ENCODE peak calls at places on chromosomes 3 and 15, in seven cellular contexts. Z is OCI-LY7, W is cardiac muscle cell, B is PC-9, S is Caco-2, Q is mucosa of descending colon, L is left ventricle myocardium inferior. J is an unnamed sample.

GRCh38 chr15:28272587-28272986 is 49.4 kb downstream of the HERC2 start:
- DNase-seq in Z (no peak), W (no peak), B (no peak), S (no peak), Q (no peak), L (no peak), J (no peak)

GRCh38 chr3:135917076-135917475 is 48.5 kb upstream of the PPP2R3A start:
- DNase-seq in Z (no peak), W (no peak), B (no peak), S (no peak), Q (no peak), L (no peak), J (no peak)

GRCh38 chr3:160822931-160823330 is 66.9 kb downstream of the PPM1L start:
- DNase-seq in Z (no peak), W (no peak), B (no peak), S (no peak), Q (no peak), L (no peak), J (no peak)

GRCh38 chr15:52010633-52011595 is 8.1 kb upstream of the MAPK6 start:
- DNase-seq in Z (no peak), W (no peak), B (peak; percentile 64), S (no peak), Q (no peak), L (no peak), J (no peak)

GRCh38 chr15:100216177-100216576 is 125.6 kb downstream of the ADAMTS17 start:
- DNase-seq in Z (no peak), W (no peak), B (no peak), S (no peak), Q (no peak), L (no peak), J (no peak)

GRCh38 chr15:92801774-92802464 is 98.2 kb upstream of the CHD2 start:
- DNase-seq in Z (no peak), W (no peak), B (no peak), S (no peak), Q (no peak), L (peak; percentile 56), J (no peak)

GRCh38 chr3:173699353-173699752 is 301.8 kb downstream of the NLGN1 start:
- DNase-seq in Z (no peak), W (no peak), B (no peak), S (no peak), Q (no peak), L (no peak), J (no peak)

GRCh38 chr3:53258600-53259426 is 3.0 kb upstream of the TKT start:
- DNase-seq in Z (no peak), W (no peak), B (no peak), S (no peak), Q (no peak), L (no peak), J (no peak)

GRCh38 chr3:56019490-56019889 is 448.8 kb downstream of the ERC2 start:
- DNase-seq in Z (no peak), W (no peak), B (no peak), S (no peak), Q (no peak), L (peak; percentile 24), J (no peak)

GRCh38 chr3:13539285-13539625 is 9.7 kb upstream of the FBLN2 start:
- DNase-seq in Z (no peak), W (no peak), B (peak; percentile 69), S (no peak), Q (no peak), L (no peak), J (no peak)

DNA sequence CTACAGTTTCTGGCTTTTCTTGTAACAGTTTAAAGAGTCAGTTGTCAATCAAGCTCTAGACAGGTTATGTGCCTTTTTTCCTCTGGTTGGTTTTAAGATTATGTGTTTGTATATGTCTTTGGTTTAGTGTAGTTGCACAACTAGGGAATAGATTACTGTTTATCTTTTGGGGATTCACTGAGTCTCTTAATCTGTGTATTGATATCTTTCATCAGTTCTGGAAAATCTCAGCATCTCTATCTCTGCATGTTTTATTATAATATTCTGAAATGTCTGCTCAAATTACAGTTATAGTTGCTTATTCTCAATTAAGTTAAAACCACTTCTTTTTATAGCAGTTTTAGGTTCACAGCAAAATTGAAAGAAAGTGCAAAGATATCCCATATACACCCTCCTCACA is 14.3 kb downstream of the DUT start:
- DNase-seq in Z (no peak), W (no peak), B (no peak), S (no peak), Q (no peak), L (no peak), J (no peak)
- H3K9me3 ChIP-seq in Z (no peaks in the 10 kb centered on the region), W (no peaks in the 10 kb centered on the region), B (no peaks in the 10 kb centered on the region), S (no peaks in the 10 kb centered on the region), Q (no peaks in the 10 kb centered on the region), L (no peaks in the 10 kb centered on the region), J (no peaks in the 10 kb centered on the region)

GRCh38 chr15:87496109-87496508 is 760.4 kb downstream of the NTRK3 start:
- DNase-seq in Z (no peak), W (peak; percentile 33), B (no peak), S (no peak), Q (no peak), L (no peak), J (no peak)

GRCh38 chr15:87493803-87494202 is 762.7 kb downstream of the NTRK3 start:
- DNase-seq in Z (no peak), W (no peak), B (no peak), S (no peak), Q (no peak), L (no peak), J (no peak)

GRCh38 chr15:87496795-87497194 is 759.7 kb downstream of the NTRK3 start:
- DNase-seq in Z (no peak), W (no peak), B (no peak), S (no peak), Q (no peak), L (no peak), J (no peak)

GRCh38 chr15:87489902-87490301 is 766.6 kb downstream of the NTRK3 start:
- DNase-seq in Z (no peak), W (no peak), B (no peak), S (no peak), Q (no peak), L (no peak), J (no peak)

DNA sequence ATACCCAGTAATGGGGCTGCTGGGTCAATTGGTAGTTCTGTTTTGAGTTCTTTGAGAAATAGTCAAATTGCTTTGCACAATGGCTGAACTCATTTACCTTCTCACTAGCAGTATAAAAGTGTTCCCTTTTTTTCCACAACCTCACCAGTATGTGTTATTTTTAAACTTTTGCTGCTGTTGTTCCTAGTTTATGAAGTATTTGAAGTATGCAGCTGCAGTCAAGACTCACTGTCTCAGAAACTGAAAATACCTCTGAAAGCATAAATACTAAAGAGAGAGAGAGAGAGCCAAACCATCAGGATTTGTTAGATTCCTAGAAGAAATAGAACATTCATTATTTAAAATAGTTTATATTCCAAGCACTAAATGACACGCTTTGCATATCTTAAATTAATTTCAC is 764.2 kb downstream of the NTRK3 start:
- DNase-seq in Z (no peak), W (no peak), B (no peak), S (no peak), Q (no peak), L (no peak), J (no peak)
- H3K9me3 ChIP-seq in Z (no peaks in the 10 kb centered on the region), W (no peaks in the 10 kb centered on the region), B (no peaks in the 10 kb centered on the region), S (no peaks in the 10 kb centered on the region), Q (peaks cover 12% of the 10 kb centered on the region), L (no peaks in the 10 kb centered on the region), J (no peaks in the 10 kb centered on the region)

DNA sequence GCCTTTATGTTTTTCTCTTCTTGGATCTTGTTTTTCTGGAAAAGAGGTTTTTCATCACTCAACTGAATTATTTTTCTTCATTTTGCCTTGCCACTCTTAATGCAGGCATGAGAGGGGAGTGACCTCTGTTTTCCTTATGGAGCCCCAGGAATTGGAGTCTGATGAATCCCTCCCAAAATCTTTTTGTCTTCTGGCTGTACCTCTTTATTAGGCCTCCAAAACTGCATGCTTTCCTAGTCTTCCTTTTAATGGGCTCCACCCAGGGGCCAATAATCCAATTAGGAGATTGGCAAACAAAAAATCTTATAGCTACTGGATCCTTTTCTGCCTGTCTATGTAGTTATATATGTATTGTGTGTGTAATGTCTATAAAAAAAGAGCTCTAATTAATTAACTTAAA is 192.4 kb upstream of the PEX5L start:
- DNase-seq in Z (peak; percentile 4), W (no peak), B (no peak), S (peak; percentile 4), Q (no peak), L (no peak), J (no peak)
- H3K9me3 ChIP-seq in Z (peaks cover 23% of the 10 kb centered on the region), W (no peaks in the 10 kb centered on the region), B (peaks cover 8% of the 10 kb centered on the region), S (peaks cover 9% of the 10 kb centered on the region), Q (peaks cover 64% of the 10 kb centered on the region), L (peaks cover 67% of the 10 kb centered on the region), J (no peaks in the 10 kb centered on the region)

GRCh38 chr3:177751770-177752169 is 554.5 kb upstream of the TBL1XR1 start:
- DNase-seq in Z (peak; percentile 38), W (no peak), B (no peak), S (no peak), Q (no peak), L (peak; percentile 17), J (no peak)

GRCh38 chr3:177750436-177750835 is 553.2 kb upstream of the TBL1XR1 start:
- DNase-seq in Z (no peak), W (no peak), B (no peak), S (no peak), Q (no peak), L (no peak), J (no peak)

GRCh38 chr3:177754508-177754921 is 557.2 kb upstream of the TBL1XR1 start:
- DNase-seq in Z (no peak), W (no peak), B (no peak), S (no peak), Q (no peak), L (no peak), J (no peak)

GRCh38 chr3:177752841-177753240 is 555.6 kb upstream of the TBL1XR1 start:
- DNase-seq in Z (no peak), W (no peak), B (no peak), S (no peak), Q (no peak), L (no peak), J (no peak)

DNA sequence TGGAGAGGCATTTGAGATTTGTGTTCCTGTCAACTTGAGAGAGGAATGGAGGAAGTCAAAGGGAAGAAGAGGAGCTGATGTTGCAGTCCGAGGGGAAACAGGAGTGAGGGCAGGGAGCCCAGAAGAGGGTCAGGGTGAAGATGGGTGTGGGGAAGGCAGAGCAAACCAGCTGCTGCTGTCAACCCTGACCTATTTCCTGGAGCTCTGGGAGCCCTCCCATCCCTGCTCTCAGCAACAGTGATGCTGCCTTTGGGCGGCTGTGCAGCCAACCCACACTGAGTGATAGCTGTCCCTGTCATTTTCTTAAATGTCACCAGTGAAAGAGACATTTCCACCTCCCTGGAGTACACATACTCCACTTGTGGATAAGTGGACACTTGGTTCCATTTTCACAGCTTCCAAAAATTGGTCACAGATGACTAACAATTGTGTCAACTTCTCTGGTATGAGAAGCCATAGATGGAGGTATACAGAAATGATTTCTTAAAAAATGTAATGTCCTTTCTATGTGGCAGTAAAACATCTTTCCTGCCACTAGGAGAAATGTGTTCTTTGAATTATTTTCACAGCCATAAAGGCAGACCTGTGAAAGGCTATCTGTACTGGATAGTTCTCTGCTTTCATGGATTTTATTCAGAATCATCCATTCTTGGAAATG is 556.3 kb upstream of the TBL1XR1 start:
- DNase-seq in Z (no peak), W (no peak), B (no peak), S (no peak), Q (no peak), L (peak; percentile 74), J (no peak)
- H3K9me3 ChIP-seq in Z (no peaks in the 10 kb centered on the region), W (no peaks in the 10 kb centered on the region), B (peaks cover 10% of the 10 kb centered on the region), S (no peaks in the 10 kb centered on the region), Q (no peaks in the 10 kb centered on the region), L (no peaks in the 10 kb centered on the region), J (no peaks in the 10 kb centered on the region)

DNA sequence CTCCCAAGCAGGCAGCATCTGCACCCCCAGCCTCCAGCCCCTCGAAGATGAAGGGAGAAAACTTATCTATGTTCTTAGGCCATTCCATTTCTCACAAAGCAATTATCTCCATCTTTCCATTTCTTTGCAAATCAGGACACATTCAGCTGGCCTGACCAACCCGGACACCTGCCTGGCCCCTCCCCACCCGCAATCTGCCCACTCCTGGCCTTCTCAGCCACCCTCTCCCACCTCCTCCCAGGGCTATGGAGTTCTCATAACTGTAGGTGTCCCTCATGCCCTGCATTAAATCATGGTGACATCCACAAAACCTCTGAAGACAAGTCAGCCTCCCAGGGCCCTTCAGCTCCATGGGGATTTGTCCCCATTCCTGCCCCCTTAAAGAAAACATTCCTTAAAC is 119.3 kb downstream of the MEGF11 start:
- DNase-seq in Z (no peak), W (no peak), B (no peak), S (no peak), Q (no peak), L (no peak), J (no peak)
- H3K9me3 ChIP-seq in Z (no peaks in the 10 kb centered on the region), W (no peaks in the 10 kb centered on the region), B (no peaks in the 10 kb centered on the region), S (no peaks in the 10 kb centered on the region), Q (no peaks in the 10 kb centered on the region), L (no peaks in the 10 kb centered on the region), J (no peaks in the 10 kb centered on the region)

J was measured in T-helper 17 cell.